ENCODE peak calls at places on chromosomes 13 and 19, in nine cellular contexts. V, W, U, Y, H, P, J, L and D are unnamed samples.

GRCh38 chr13:74206061-74206561 is 71.9 kb upstream of the KLF12 start:
- DNase-seq in L (no peak), H (no peak), J (no peak), U (peak; percentile 77), Y (no peak), W (no peak), P (peak; percentile 75), V (no peak), D (no peak)

GRCh38 chr19:51552996-51553725 is 17.9 kb upstream of the ZNF175 start:
- DNase-seq in Y (peak; percentile 92), L (no peak), J (peak; percentile 58), P (peak; percentile 78), W (peak; percentile 84), H (peak; percentile 53), U (peak; percentile 23), V (peak; percentile 49), D (peak; percentile 37)

GRCh38 chr13:110319774-110320509 is 12.9 kb downstream of the COL4A2 start:
- DNase-seq in H (no peak), L (no peak), Y (peak; percentile 33), V (no peak), U (no peak), P (peak; percentile 79), J (no peak), W (no peak), D (no peak)

GRCh38 chr19:3107658-3108057 is 13.5 kb downstream of the GNA11 start:
- DNase-seq in L (no peak), J (no peak), P (no peak), V (no peak), U (no peak), W (no peak), Y (no peak), H (no peak), D (no peak)

GRCh38 chr19:3945838-3946237 is 13.0 kb downstream of the NMRK2 start:
- DNase-seq in U (no peak), J (no peak), H (no peak), V (no peak), P (peak; percentile 40), W (no peak), L (no peak), Y (no peak), D (no peak)

GRCh38 chr19:56139847-56140582 is 1.1 kb upstream of the ZNF444 start:
- DNase-seq in L (no peak), V (no peak), J (no peak), Y (no peak), H (no peak), W (no peak), P (no peak), U (no peak), D (no peak)

GRCh38 chr13:44573790-44574465 is 2.2 kb downstream of the TSC22D1 start:
- DNase-seq in L (no peak), H (peak; percentile 54), Y (no peak), W (no peak), J (no peak), V (no peak), U (no peak), P (peak; percentile 62), D (peak; percentile 40)

GRCh38 chr13:57629391-57629804 is 2.1 kb upstream of the PCDH17 start:
- DNase-seq in J (peak; percentile 26), L (no peak), V (peak; percentile 15), H (no peak), W (peak; percentile 45), U (no peak), Y (peak; percentile 19), P (peak; percentile 15), D (no peak)

GRCh38 chr19:5947435-5947834 is 30.5 kb downstream of the RANBP3 start:
- DNase-seq in P (peak; percentile 84), H (no peak), U (no peak), L (no peak), Y (no peak), J (no peak), W (peak; percentile 88), V (peak; percentile 60), D (no peak)

GRCh38 chr13:52786747-52787146 is 47.1 kb upstream of the CNMD start:
- DNase-seq in V (no peak), P (no peak), U (no peak), H (no peak), Y (no peak), W (no peak), J (no peak), L (no peak), D (no peak)

GRCh38 chr13:53357582-53357981 is 329.0 kb downstream of the OLFM4 start:
- DNase-seq in L (no peak), P (no peak), H (no peak), W (no peak), U (no peak), V (no peak), J (no peak), Y (no peak), D (no peak)

GRCh38 chr13:62433660-62434059 is 1018.0 kb upstream of the PCDH20 start:
- DNase-seq in J (no peak), V (no peak), P (no peak), H (no peak), W (no peak), Y (no peak), L (no peak), U (no peak), D (no peak)

GRCh38 chr19:14530005-14530348 is 583 bp downstream of the TECR start:
- DNase-seq in W (peak; percentile 43), U (no peak), V (no peak), Y (no peak), J (peak; percentile 60), H (no peak), L (no peak), P (no peak), D (peak; percentile 72)

GRCh38 chr13:75217949-75218348 is 264.0 kb downstream of the TBC1D4 start:
- DNase-seq in P (peak; percentile 50), Y (no peak), H (no peak), W (peak; percentile 72), U (no peak), L (no peak), J (no peak), V (no peak), D (no peak)
- TF ChIP-seq CTCF in P (no peak), Y (no peak), H (no peak), W (no peak), U (no peak), L (no peak), J (no peak), V (no peak), D (no peak)

DNA sequence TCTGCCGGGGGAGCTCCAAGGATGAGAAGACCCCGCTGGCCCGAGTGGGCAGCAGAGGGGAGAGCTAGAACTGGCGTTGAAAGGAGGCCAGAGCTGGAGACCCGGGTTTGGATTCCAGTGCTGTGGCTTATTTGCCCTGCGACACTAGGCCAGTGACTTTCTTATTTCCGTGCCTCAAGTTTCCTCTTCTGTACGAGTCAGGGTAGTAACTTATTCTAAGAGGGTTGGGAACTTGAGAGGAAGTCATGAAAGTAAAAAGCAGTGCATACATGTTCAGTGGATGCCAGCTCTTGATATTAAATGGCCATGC is 670 bp downstream of the FAM32A start:
- DNase-seq in H (no peak), V (no peak), Y (no peak), J (no peak), L (no peak), W (no peak), U (no peak), P (no peak), D (no peak)
- TF ChIP-seq CTCF in H (peak; percentile 50), V (peak; percentile 49), Y (no peak), J (no peak), L (no peak), W (no peak), U (peak; percentile 59), P (peak; percentile 36), D (peak; percentile 57)

GRCh38 chr19:48252625-48253024 is 3.1 kb downstream of the CARD8 start:
- DNase-seq in H (no peak), Y (no peak), P (no peak), V (no peak), L (no peak), J (no peak), W (no peak), U (no peak), D (no peak)

GRCh38 chr19:48258350-48258749 is 2.6 kb upstream of the CARD8 start:
- DNase-seq in H (no peak), P (peak; percentile 34), V (no peak), L (no peak), J (no peak), U (no peak), W (no peak), Y (no peak), D (no peak)

GRCh38 chr19:48254529-48254970 is 1.2 kb downstream of the CARD8 start:
- DNase-seq in H (no peak), J (no peak), P (no peak), V (no peak), U (no peak), Y (no peak), L (no peak), W (no peak), D (no peak)

GRCh38 chr19:48253999-48254398 is 1.7 kb downstream of the CARD8 start:
- DNase-seq in Y (no peak), L (no peak), V (no peak), H (no peak), P (no peak), J (no peak), U (no peak), W (no peak), D (no peak)

GRCh38 chr19:48255376-48256303 is at the start of gene CARD8:
- DNase-seq in Y (peak; percentile 67), U (peak; percentile 65), L (peak; percentile 35), W (peak; percentile 94), J (peak; percentile 56), V (peak; percentile 85), P (peak; percentile 92), H (peak; percentile 72), D (peak; percentile 65)
- TF ChIP-seq CTCF in Y (no peak), U (peak; percentile 15), L (peak; percentile 10), W (peak; percentile 19), J (no peak), V (peak; percentile 11), P (peak; percentile 17), H (no peak), D (no peak)

GRCh38 chr19:44196772-44197171 is 15.6 kb upstream of the ZNF227 start:
- DNase-seq in V (no peak), P (no peak), J (no peak), L (no peak), U (no peak), Y (no peak), W (no peak), H (no peak), D (no peak)
- TF ChIP-seq CTCF in V (no peak), P (no peak), J (no peak), L (no peak), U (no peak), Y (no peak), W (no peak), H (no peak), D (no peak)

GRCh38 chr13:70960841-70961443 is 852.7 kb upstream of the KLHL1 start:
- DNase-seq in J (no peak), L (no peak), H (peak; percentile 5), W (no peak), Y (peak; percentile 16), V (no peak), P (peak; percentile 61), U (no peak), D (no peak)
- TF ChIP-seq CTCF in J (no peak), L (no peak), H (peak; percentile 41), W (no peak), Y (peak; percentile 76), V (peak; percentile 68), P (peak; percentile 68), U (peak; percentile 67), D (peak; percentile 70)